ENCODE peak calls at places on chromosome 2, in four cellular contexts. K, B, G and W are unnamed samples.

GRCh38 chr2:239789711-239790110 is 235.4 kb downstream of the NDUFA10 start:
- DNase-seq in B (no peak), G (no peak), K (no peak), W (no peak)

GRCh38 chr2:84830095-84830494 is 50.8 kb downstream of the TRABD2A start:
- DNase-seq in G (no peak), B (peak), K (no peak), W (peak)

GRCh38 chr2:172230301-172230700 is 127.6 kb upstream of the DLX2 start:
- DNase-seq in K (no peak), G (no peak), B (no peak), W (no peak)

GRCh38 chr2:236619910-236620612 is 50.4 kb downstream of the ACKR3 start:
- DNase-seq in K (no peak), B (no peak), G (no peak), W (no peak)

GRCh38 chr2:30252723-30253688 is 21.7 kb downstream of the LBH start:
- DNase-seq in K (no peak), G (no peak), B (no peak), W (peak)

GRCh38 chr2:163878718-163879117 is 142.9 kb upstream of the FIGN start:
- DNase-seq in K (peak), B (peak), G (peak), W (peak)

GRCh38 chr2:8500124-8501054 is 181.5 kb upstream of the ID2 start:
- DNase-seq in G (no peak), K (peak), B (no peak), W (no peak)

GRCh38 chr2:149617476-149617875 is 29.9 kb upstream of the MMADHC start:
- DNase-seq in G (no peak), B (no peak), K (no peak), W (no peak)

GRCh38 chr2:57333221-57333620 is 713.4 kb upstream of the VRK2 start:
- DNase-seq in K (no peak), G (no peak), B (no peak), W (no peak)

GRCh38 chr2:237515621-237516275 is 28.7 kb downstream of the MLPH start:
- DNase-seq in G (no peak), B (no peak), K (no peak), W (no peak)

GRCh38 chr2:122999823-123000222 is 1025.3 kb upstream of the CNTNAP5 start:
- DNase-seq in K (no peak), B (peak), G (no peak), W (no peak)

DNA sequence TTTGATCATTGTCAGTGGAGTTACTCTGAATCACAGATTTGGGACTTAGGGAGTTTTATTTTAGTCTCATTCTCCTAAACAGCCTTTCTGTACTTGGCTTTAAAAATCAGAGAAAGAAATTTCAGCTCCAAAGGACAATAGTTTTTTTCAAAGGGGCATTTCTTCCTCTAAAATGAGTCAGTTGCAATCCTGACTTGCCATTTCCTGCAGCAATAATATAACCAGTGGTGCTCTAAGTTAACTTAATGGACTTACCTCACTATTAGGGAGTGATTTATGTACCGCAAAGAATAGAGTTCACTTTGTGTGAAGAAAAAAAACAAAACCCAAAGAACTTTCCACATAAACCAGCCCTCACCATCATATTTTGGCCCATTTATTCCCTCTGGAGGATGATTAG is 35.0 kb upstream of the MTX2 start:
- DNase-seq in K (no peak), B (no peak), G (no peak), W (no peak)
- TF ChIP-seq FOXJ3 in K (no peak), B (no peak), G (no peak), W (no peak)

GRCh38 chr2:25709349-25709748 is 36.0 kb upstream of the DTNB start:
- DNase-seq in G (no peak), B (no peak), K (no peak), W (no peak)

GRCh38 chr2:25710750-25711149 is 37.4 kb upstream of the DTNB start:
- DNase-seq in K (no peak), G (no peak), B (no peak), W (no peak)

GRCh38 chr2:25712455-25712854 is 39.1 kb upstream of the DTNB start:
- DNase-seq in G (no peak), K (no peak), B (no peak), W (no peak)

GRCh38 chr2:25714740-25715139 is 41.4 kb upstream of the DTNB start:
- DNase-seq in K (no peak), B (no peak), G (no peak), W (no peak)

DNA sequence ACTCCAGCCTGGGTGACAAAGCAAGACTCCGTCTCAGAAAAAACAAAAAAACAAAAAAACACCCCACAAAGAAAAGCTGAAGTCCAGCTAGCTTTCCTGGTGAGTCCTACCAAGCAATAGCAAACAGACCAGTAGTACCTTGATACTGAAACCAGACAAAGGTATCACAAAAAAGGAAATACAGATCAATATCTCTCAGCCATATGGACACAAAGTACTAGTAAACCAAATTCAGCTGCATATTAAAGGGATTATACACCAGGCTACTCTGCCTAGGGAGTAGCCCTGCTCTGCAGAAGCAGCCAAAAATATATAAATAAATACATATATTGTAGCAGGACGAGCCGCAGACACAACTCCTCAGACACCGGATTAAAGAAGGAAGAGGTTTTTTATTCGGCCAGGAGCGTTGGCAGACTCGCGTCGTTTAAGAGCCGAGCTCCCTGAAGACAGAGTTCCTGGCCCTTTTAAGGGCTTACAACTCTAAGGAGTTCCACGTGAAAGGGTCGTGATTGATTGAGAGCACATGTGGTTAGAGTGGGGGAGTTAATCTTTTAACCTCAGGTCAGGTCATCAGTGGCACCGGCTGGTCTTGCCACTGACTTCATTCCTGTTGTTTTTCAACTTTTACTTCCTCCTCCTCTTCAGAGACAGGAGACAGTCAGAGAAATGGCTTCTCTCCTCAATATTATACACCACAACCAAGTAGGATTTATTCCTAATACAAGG is 38.4 kb upstream of the DTNB start:
- DNase-seq in G (no peak), B (no peak), K (no peak), W (no peak)
- TF ChIP-seq FOXJ3 in G (no peak), B (no peak), K (no peak), W (no peak)

GRCh38 chr2:211347328-211347727 is 790.9 kb downstream of the CPS1 start:
- DNase-seq in G (no peak), B (peak), K (peak), W (no peak)
- TF ChIP-seq FOXJ3 in G (no peak), B (no peak), K (no peak), W (no peak)

GRCh38 chr2:55419236-55419513 is 481 bp downstream of the CCDC88A start:
- DNase-seq in G (peak), B (no peak), K (no peak), W (peak)
- TF ChIP-seq FOXJ3 in G (no peak), B (no peak), K (no peak), W (no peak)

GRCh38 chr2:31268344-31268743 is 34.4 kb downstream of the EHD3 start:
- DNase-seq in B (peak), G (no peak), K (no peak), W (no peak)

GRCh38 chr2:31269087-31269486 is 35.1 kb downstream of the EHD3 start:
- DNase-seq in G (no peak), B (no peak), K (no peak), W (no peak)

GRCh38 chr2:31267437-31268120 is 33.6 kb downstream of the EHD3 start:
- DNase-seq in G (no peak), B (no peak), K (no peak), W (no peak)

GRCh38 chr2:31265234-31265633 is 31.3 kb downstream of the EHD3 start:
- DNase-seq in K (no peak), G (no peak), B (no peak), W (no peak)

DNA sequence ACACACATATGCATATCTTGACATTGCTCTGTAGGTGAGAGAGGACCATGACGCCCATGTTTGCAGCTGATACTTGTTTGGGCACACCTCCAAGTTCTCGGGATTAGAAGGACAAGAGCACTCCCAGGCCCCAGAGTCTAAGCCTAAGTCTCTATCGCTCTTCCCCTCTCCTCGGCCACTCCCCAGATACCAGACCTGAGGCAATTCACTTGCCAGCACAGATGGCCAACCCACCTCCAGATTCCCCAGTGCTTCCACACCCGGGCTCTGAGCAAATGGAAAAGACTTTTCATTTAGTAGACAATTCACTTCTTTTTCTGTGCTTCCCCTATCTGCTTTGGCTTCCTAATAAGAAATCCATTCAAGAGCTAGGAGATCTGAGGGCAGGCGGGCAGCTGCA is 32.9 kb downstream of the EHD3 start:
- DNase-seq in B (no peak), K (no peak), G (no peak), W (no peak)
- TF ChIP-seq FOXJ3 in B (no peak), K (no peak), G (no peak), W (no peak)

GRCh38 chr2:170819941-170820646 is 3.4 kb downstream of the GAD1 start:
- DNase-seq in K (no peak), B (peak), G (peak), W (no peak)

GRCh38 chr2:170822292-170822884 is 5.7 kb downstream of the GAD1 start:
- DNase-seq in B (peak), G (peak), K (no peak), W (no peak)

GRCh38 chr2:170822885-170823799 is 6.5 kb downstream of the GAD1 start:
- DNase-seq in B (peak), K (no peak), G (peak), W (peak)

GRCh38 chr2:170820647-170821630 is 4.3 kb downstream of the GAD1 start:
- DNase-seq in G (no peak), B (peak), K (no peak), W (peak)

DNA sequence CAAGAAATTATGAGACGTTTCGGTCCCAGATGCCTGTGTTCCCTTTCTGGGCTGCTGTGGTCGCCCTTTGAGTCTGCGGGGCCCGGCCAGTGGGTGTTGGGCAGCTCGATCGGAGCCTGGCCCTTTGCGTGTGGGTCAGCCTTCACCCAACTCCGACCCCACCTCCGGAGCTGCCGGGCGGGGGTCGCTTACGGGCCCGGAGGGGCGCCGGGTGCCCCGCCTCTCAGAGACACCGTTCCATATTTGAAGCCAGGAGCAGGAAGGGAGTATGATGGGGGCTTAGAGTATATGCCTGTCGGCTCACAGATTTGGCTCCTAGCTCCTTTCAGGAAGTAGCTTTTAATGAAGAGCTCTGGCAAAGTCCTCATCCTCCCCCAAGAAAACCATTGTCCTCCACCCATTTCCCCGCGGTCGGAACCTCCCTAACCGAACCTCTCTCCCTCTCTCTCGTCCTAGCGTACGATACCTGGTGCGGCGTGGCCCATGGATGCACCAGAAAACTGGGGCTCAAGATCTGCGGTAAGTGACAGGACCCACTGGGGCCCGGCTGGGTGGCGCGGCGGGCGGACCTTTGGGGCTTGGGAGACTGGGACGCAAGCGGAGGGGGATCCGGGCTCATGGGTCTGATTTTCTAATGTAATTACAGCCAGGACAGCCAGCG is 5.1 kb downstream of the GAD1 start:
- DNase-seq in G (no peak), B (no peak), K (no peak), W (no peak)
- TF ChIP-seq FOXJ3 in G (no peak), B (no peak), K (no peak), W (no peak)

DNA sequence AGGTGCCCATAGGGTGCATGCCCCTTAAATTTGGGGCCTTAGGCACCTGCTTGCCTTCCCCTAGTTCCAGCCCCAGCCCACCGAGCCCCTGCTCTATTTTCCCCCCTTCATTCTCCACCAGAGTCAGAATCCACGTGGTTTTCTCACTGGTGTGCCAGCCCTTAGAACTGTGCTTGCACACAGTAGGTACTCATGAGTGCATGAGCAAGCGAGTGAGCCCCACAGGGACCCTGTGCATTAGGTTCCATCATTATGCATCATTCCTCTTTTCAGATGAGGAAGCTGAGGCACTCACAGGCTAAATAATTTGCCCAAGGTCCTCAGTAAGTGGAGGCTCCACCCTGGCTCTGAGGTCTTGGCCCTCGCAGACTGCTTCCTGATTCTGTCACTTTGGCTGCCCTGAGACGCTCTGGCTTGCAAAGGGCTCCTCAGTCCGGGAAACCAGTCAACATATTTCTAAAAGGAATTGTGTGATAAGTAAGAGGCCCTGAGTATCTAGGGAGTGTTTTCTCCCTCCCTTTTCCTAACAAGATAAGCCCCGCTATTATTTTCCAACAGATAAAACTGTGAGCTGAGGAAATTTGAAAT is 71.7 kb downstream of the IL1R2 start:
- DNase-seq in K (no peak), G (no peak), B (no peak), W (no peak)
- TF ChIP-seq FOXJ3 in K (no peak), G (no peak), B (no peak), W (no peak)